ENCODE peak calls at places on chromosomes 5 and 9, in six cellular contexts. One of them, this sample, is unnamed.

GRCh38 chr5:133359861-133360260 is 252.5 kb downstream of the FSTL4 start:
- DNase-seq in NB4: no peak
- DNase-seq in sigmoid colon: no peak
- DNase-seq in thyroid gland: no peak
- DNase-seq in uterus: no peak
- DNase-seq in upper lobe of left lung: no peak
- DNase-seq in this sample: no peak

GRCh38 chr9:137800196-137801022 is 77.2 kb upstream of the CACNA1B start:
- DNase-seq in uterus: no peak
- DNase-seq in sigmoid colon: no peak
- DNase-seq in NB4: no peak
- DNase-seq in upper lobe of left lung: peak
- DNase-seq in thyroid gland: no peak
- DNase-seq in this sample: no peak

GRCh38 chr9:33290994-33291397 is 680 bp downstream of the NFX1 start:
- DNase-seq in uterus: no peak
- DNase-seq in sigmoid colon: no peak
- DNase-seq in upper lobe of left lung: no peak
- DNase-seq in NB4: no peak
- DNase-seq in thyroid gland: no peak
- DNase-seq in this sample: no peak

GRCh38 chr5:56160723-56161445 is 72.2 kb downstream of the ANKRD55 start:
- DNase-seq in sigmoid colon: no peak
- DNase-seq in upper lobe of left lung: no peak
- DNase-seq in NB4: no peak
- DNase-seq in uterus: no peak
- DNase-seq in thyroid gland: no peak
- DNase-seq in this sample: no peak

GRCh38 chr9:69622664-69623063 is 49.5 kb downstream of the APBA1 start:
- DNase-seq in sigmoid colon: no peak
- DNase-seq in NB4: no peak
- DNase-seq in uterus: no peak
- DNase-seq in upper lobe of left lung: no peak
- DNase-seq in thyroid gland: no peak
- DNase-seq in this sample: no peak

GRCh38 chr9:94199776-94200175 is 59.3 kb upstream of the ZNF169 start:
- DNase-seq in upper lobe of left lung: no peak
- DNase-seq in thyroid gland: no peak
- DNase-seq in NB4: no peak
- DNase-seq in uterus: no peak
- DNase-seq in sigmoid colon: no peak
- DNase-seq in this sample: no peak

GRCh38 chr5:157046041-157046440 is 12.9 kb downstream of the HAVCR1 start:
- DNase-seq in upper lobe of left lung: no peak
- DNase-seq in uterus: no peak
- DNase-seq in thyroid gland: no peak
- DNase-seq in NB4: no peak
- DNase-seq in sigmoid colon: no peak
- DNase-seq in this sample: no peak

GRCh38 chr9:14298607-14299022 is 15.3 kb downstream of the NFIB start:
- DNase-seq in upper lobe of left lung: no peak
- DNase-seq in NB4: no peak
- DNase-seq in uterus: no peak
- DNase-seq in thyroid gland: no peak
- DNase-seq in sigmoid colon: no peak
- DNase-seq in this sample: no peak

GRCh38 chr5:113520429-113520828 is 6.9 kb downstream of the YTHDC2 start:
- DNase-seq in sigmoid colon: no peak
- DNase-seq in upper lobe of left lung: no peak
- DNase-seq in thyroid gland: no peak
- DNase-seq in NB4: no peak
- DNase-seq in uterus: no peak
- DNase-seq in this sample: peak

GRCh38 chr9:114266969-114267368 is 55.9 kb upstream of the ORM1 start:
- DNase-seq in thyroid gland: no peak
- DNase-seq in upper lobe of left lung: no peak
- DNase-seq in NB4: peak
- DNase-seq in uterus: no peak
- DNase-seq in sigmoid colon: no peak
- DNase-seq in this sample: no peak

GRCh38 chr9:92719028-92719647 is 45.5 kb downstream of the BICD2 start:
- DNase-seq in upper lobe of left lung: peak
- DNase-seq in uterus: no peak
- DNase-seq in thyroid gland: no peak
- DNase-seq in NB4: no peak
- DNase-seq in sigmoid colon: no peak
- DNase-seq in this sample: no peak

GRCh38 chr9:13354733-13355132 is 75.2 kb upstream of the MPDZ start:
- DNase-seq in upper lobe of left lung: no peak
- DNase-seq in sigmoid colon: no peak
- DNase-seq in thyroid gland: no peak
- DNase-seq in NB4: peak
- DNase-seq in uterus: no peak
- DNase-seq in this sample: peak

GRCh38 chr5:150612905-150613670 is 27.4 kb upstream of the SYNPO start:
- DNase-seq in uterus: peak
- DNase-seq in NB4: no peak
- DNase-seq in upper lobe of left lung: no peak
- DNase-seq in thyroid gland: peak
- DNase-seq in sigmoid colon: no peak
- DNase-seq in this sample: no peak

GRCh38 chr9:110255417-110256141 is 728 bp downstream of the TXN start:
- DNase-seq in sigmoid colon: peak
- DNase-seq in uterus: peak
- DNase-seq in thyroid gland: peak
- DNase-seq in upper lobe of left lung: peak
- DNase-seq in NB4: peak
- DNase-seq in this sample: peak

GRCh38 chr9:136309101-136309801 is 5.4 kb upstream of the CCDC187 start:
- DNase-seq in sigmoid colon: no peak
- DNase-seq in upper lobe of left lung: peak
- DNase-seq in NB4: no peak
- DNase-seq in uterus: no peak
- DNase-seq in thyroid gland: peak
- DNase-seq in this sample: no peak

GRCh38 chr5:107930092-107930491 is 259.4 kb upstream of the EFNA5 start:
- DNase-seq in upper lobe of left lung: no peak
- DNase-seq in NB4: no peak
- DNase-seq in thyroid gland: no peak
- DNase-seq in uterus: no peak
- DNase-seq in sigmoid colon: no peak
- DNase-seq in this sample: no peak

GRCh38 chr9:35729700-35730485 is 2.1 kb downstream of the TLN1 start:
- DNase-seq in NB4: peak
- DNase-seq in sigmoid colon: peak
- DNase-seq in uterus: peak
- DNase-seq in upper lobe of left lung: no peak
- DNase-seq in thyroid gland: peak
- DNase-seq in this sample: peak

GRCh38 chr9:70902705-70903131 is 218.7 kb downstream of the TRPM3 start:
- DNase-seq in sigmoid colon: no peak
- DNase-seq in uterus: peak
- DNase-seq in thyroid gland: no peak
- DNase-seq in NB4: no peak
- DNase-seq in upper lobe of left lung: no peak
- DNase-seq in this sample: no peak

GRCh38 chr5:114311943-114312342 is 49.9 kb upstream of the KCNN2 start:
- DNase-seq in NB4: no peak
- DNase-seq in thyroid gland: no peak
- DNase-seq in sigmoid colon: no peak
- DNase-seq in uterus: no peak
- DNase-seq in upper lobe of left lung: no peak
- DNase-seq in this sample: no peak

GRCh38 chr9:92669527-92669889 is 423 bp downstream of the IPPK start:
- DNase-seq in NB4: peak
- DNase-seq in sigmoid colon: no peak
- DNase-seq in thyroid gland: peak
- DNase-seq in uterus: no peak
- DNase-seq in upper lobe of left lung: peak
- DNase-seq in this sample: peak

GRCh38 chr5:118882666-118883065 is 105.7 kb downstream of the DTWD2 start:
- DNase-seq in upper lobe of left lung: peak
- DNase-seq in uterus: no peak
- DNase-seq in thyroid gland: no peak
- DNase-seq in NB4: no peak
- DNase-seq in sigmoid colon: no peak
- DNase-seq in this sample: no peak

GRCh38 chr9:121700165-121700830 is 48.9 kb downstream of the DAB2IP start:
- DNase-seq in uterus: peak
- DNase-seq in thyroid gland: peak
- DNase-seq in sigmoid colon: peak
- DNase-seq in upper lobe of left lung: no peak
- DNase-seq in NB4: peak
- DNase-seq in this sample: no peak

GRCh38 chr5:20359377-20359776 is 371.4 kb upstream of the CDH18 start:
- DNase-seq in sigmoid colon: no peak
- DNase-seq in uterus: no peak
- DNase-seq in NB4: no peak
- DNase-seq in upper lobe of left lung: no peak
- DNase-seq in thyroid gland: no peak
- DNase-seq in this sample: no peak

GRCh38 chr9:70412678-70413426 is 1.6 kb downstream of the KLF9 start:
- DNase-seq in thyroid gland: peak
- DNase-seq in sigmoid colon: peak
- DNase-seq in uterus: peak
- DNase-seq in upper lobe of left lung: peak
- DNase-seq in NB4: peak
- DNase-seq in this sample: peak

GRCh38 chr5:136028782-136029742 is at the start of gene TGFBI:
- DNase-seq in sigmoid colon: peak
- DNase-seq in upper lobe of left lung: peak
- DNase-seq in NB4: no peak
- DNase-seq in uterus: peak
- DNase-seq in thyroid gland: peak
- DNase-seq in this sample: peak
- TF ChIP-seq POLR2A in sigmoid colon: peak
- TF ChIP-seq POLR2A in upper lobe of left lung: no peak
- TF ChIP-seq POLR2A in NB4: no peak
- TF ChIP-seq POLR2A in uterus: peak
- TF ChIP-seq POLR2A in thyroid gland: no peak
- TF ChIP-seq POLR2A in this sample: no peak

DNA sequence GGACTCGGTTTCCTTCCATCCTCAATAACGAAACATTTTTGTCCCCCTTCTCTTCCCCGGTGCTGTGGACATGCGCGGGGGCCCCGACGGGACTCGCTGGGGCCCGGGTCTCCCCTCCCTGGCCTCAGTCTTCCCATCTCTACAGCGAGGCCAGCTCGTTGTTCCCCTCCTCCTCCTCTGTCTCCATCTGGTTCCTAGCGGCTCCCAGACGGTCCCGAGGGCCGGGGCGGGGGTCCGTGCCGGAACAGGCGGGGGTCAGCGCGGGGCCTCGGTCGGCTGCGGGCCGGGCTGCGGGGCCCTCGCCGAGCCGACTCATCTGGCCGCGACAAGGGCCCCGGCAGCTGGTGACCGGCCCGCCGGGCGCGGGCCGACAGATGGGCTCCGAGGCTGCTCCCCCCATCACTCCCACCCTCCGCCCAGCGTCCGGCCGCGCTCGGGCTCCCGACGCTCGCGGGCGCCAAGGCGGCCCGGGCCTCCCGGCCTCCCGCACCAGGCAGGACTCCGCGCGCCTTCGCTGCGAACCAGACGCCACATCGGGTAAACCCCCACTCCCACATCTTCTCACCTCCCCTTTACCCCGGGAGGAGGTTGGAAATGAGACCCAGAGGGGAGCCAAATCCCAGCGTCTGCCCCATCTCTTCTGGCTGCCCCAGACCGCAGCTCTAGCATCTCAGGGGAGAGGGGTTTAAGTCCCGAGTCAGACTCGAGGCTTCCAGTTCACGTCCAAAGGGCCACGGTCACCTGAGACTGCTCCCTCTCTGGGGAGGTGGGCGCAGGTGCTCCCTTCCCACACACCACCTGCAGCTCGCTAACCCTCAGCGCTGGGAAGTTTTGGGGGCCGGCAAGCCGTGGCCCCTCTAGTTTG is 8.1 kb downstream of the BARHL1 start:
- DNase-seq in thyroid gland: no peak
- DNase-seq in NB4: no peak
- DNase-seq in sigmoid colon: no peak
- DNase-seq in upper lobe of left lung: peak
- DNase-seq in uterus: no peak
- DNase-seq in this sample: no peak
- TF ChIP-seq POLR2A in thyroid gland: no peak
- TF ChIP-seq POLR2A in NB4: no peak
- TF ChIP-seq POLR2A in sigmoid colon: no peak
- TF ChIP-seq POLR2A in upper lobe of left lung: no peak
- TF ChIP-seq POLR2A in uterus: no peak
- TF ChIP-seq POLR2A in this sample: no peak

GRCh38 chr5:65718576-65719310 is 3.2 kb downstream of the SGTB start:
- DNase-seq in sigmoid colon: no peak
- DNase-seq in thyroid gland: no peak
- DNase-seq in NB4: no peak
- DNase-seq in uterus: no peak
- DNase-seq in upper lobe of left lung: no peak
- DNase-seq in this sample: no peak

GRCh38 chr5:65722575-65723424 is 795 bp downstream of the NLN start:
- DNase-seq in thyroid gland: peak
- DNase-seq in sigmoid colon: no peak
- DNase-seq in uterus: peak
- DNase-seq in upper lobe of left lung: no peak
- DNase-seq in NB4: peak
- DNase-seq in this sample: peak

GRCh38 chr5:65721775-65722574 is at the start of the genes NLN and SGTB:
- DNase-seq in NB4: peak
- DNase-seq in upper lobe of left lung: peak
- DNase-seq in thyroid gland: peak
- DNase-seq in sigmoid colon: peak
- DNase-seq in uterus: peak
- DNase-seq in this sample: peak

DNA sequence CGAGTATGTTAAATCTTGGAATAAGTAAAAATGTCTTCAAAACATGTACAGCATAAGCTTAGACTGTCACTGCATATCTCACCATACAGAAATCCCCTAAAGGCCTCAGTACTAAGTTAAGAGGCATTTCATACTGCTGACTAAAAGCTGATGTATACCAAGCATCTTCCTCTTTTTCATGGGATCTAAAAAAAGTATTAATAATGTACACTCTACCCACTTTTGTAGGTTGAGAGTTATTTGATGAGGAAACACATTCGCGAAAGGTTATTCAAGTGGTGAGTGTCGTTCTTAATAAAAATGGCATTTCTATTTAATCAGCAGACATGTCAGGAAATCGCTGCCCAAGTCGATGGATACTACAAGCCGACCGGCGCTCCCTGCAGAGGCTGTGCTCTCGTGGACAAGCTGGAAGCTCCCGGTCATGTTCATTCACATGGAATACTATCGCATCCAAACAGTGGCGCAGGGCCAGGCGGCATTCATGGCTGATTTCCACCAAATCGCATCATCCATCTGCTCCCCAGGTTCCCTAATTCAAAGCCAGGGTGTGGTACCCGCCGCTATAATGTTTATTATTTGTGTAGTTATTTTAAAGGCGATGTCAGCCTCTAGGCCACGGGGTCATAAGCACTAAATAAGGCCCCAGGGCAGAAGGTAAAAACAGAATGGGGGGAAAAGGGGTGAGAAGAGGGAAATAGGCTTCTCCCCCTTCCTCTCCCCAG is 697 bp downstream of the SGTB start:
- DNase-seq in thyroid gland: peak
- DNase-seq in NB4: peak
- DNase-seq in uterus: peak
- DNase-seq in sigmoid colon: peak
- DNase-seq in upper lobe of left lung: no peak
- DNase-seq in this sample: peak
- TF ChIP-seq POLR2A in thyroid gland: no peak
- TF ChIP-seq POLR2A in NB4: no peak
- TF ChIP-seq POLR2A in uterus: no peak
- TF ChIP-seq POLR2A in sigmoid colon: no peak
- TF ChIP-seq POLR2A in upper lobe of left lung: no peak
- TF ChIP-seq POLR2A in this sample: no peak

GRCh38 chr5:321726-322251 is 275 bp downstream of the AHRR start:
- DNase-seq in thyroid gland: no peak
- DNase-seq in sigmoid colon: no peak
- DNase-seq in upper lobe of left lung: peak
- DNase-seq in uterus: no peak
- DNase-seq in NB4: no peak
- DNase-seq in this sample: no peak
- TF ChIP-seq POLR2A in thyroid gland: no peak
- TF ChIP-seq POLR2A in sigmoid colon: no peak
- TF ChIP-seq POLR2A in upper lobe of left lung: no peak
- TF ChIP-seq POLR2A in uterus: no peak
- TF ChIP-seq POLR2A in NB4: no peak
- TF ChIP-seq POLR2A in this sample: no peak